ENCODE peak calls at places on chromosomes 12 and 14, in four cellular contexts. One of them, this sample, is unnamed.
A peak's percentile ranks its signal among the peaks of the same experiment; 100 is the strongest.

GRCh38 chr12:40921563-40922163 is 229.4 kb downstream of the CNTN1 start:
- DNase-seq in H54: no peak
- DNase-seq in anterior cingulate cortex: no peak
- DNase-seq in tibial artery: no peak
- DNase-seq in this sample: no peak

GRCh38 chr14:79641371-79641770 is 569.9 kb downstream of the DIO2 start:
- DNase-seq in H54: no peak
- DNase-seq in anterior cingulate cortex: no peak
- DNase-seq in tibial artery: no peak
- DNase-seq in this sample: no peak

GRCh38 chr12:13000935-13001724 is 1.1 kb upstream of the HEBP1 start:
- DNase-seq in H54: peak; percentile 54
- DNase-seq in anterior cingulate cortex: peak; percentile 59
- DNase-seq in tibial artery: peak; percentile 48
- DNase-seq in this sample: peak; percentile 82

GRCh38 chr12:99334737-99335136 is 312.8 kb upstream of the GARIN6 start:
- DNase-seq in H54: no peak
- DNase-seq in anterior cingulate cortex: no peak
- DNase-seq in tibial artery: no peak
- DNase-seq in this sample: no peak

GRCh38 chr12:38053655-38054464 is 262.7 kb upstream of the ALG10B start:
- DNase-seq in H54: no peak
- DNase-seq in anterior cingulate cortex: no peak
- DNase-seq in tibial artery: no peak
- DNase-seq in this sample: no peak

GRCh38 chr14:59186316-59186715 is 2.2 kb upstream of the DAAM1 start:
- DNase-seq in H54: no peak
- DNase-seq in anterior cingulate cortex: no peak
- DNase-seq in tibial artery: no peak
- DNase-seq in this sample: no peak

GRCh38 chr12:29737616-29738015 is 46.1 kb downstream of the TMTC1 start:
- DNase-seq in H54: no peak
- DNase-seq in anterior cingulate cortex: no peak
- DNase-seq in tibial artery: no peak
- DNase-seq in this sample: no peak

GRCh38 chr12:74915718-74916117 is 293.9 kb downstream of the KCNC2 start:
- DNase-seq in H54: no peak
- DNase-seq in anterior cingulate cortex: no peak
- DNase-seq in tibial artery: no peak
- DNase-seq in this sample: no peak

GRCh38 chr12:28409892-28410291 is 219.6 kb downstream of the CCDC91 start:
- DNase-seq in H54: no peak
- DNase-seq in anterior cingulate cortex: no peak
- DNase-seq in tibial artery: no peak
- DNase-seq in this sample: no peak

GRCh38 chr14:58227096-58227819 is 17.4 kb upstream of the PSMA3 start:
- DNase-seq in H54: no peak
- DNase-seq in anterior cingulate cortex: no peak
- DNase-seq in tibial artery: no peak
- DNase-seq in this sample: no peak

GRCh38 chr12:90099288-90099687 is 390.6 kb upstream of the ATP2B1 start:
- DNase-seq in H54: no peak
- DNase-seq in anterior cingulate cortex: no peak
- DNase-seq in tibial artery: no peak
- DNase-seq in this sample: no peak

GRCh38 chr14:39426605-39427004 is 5.6 kb downstream of the FBXO33 start:
- DNase-seq in H54: no peak
- DNase-seq in anterior cingulate cortex: no peak
- DNase-seq in tibial artery: no peak
- DNase-seq in this sample: no peak

GRCh38 chr14:103563089-103563620 is 395 bp downstream of the COA8 start:
- DNase-seq in H54: peak; percentile 81
- DNase-seq in anterior cingulate cortex: no peak
- DNase-seq in tibial artery: peak; percentile 47
- DNase-seq in this sample: no peak